ENCODE peak calls at places on chromosomes 4 and X, in five cellular contexts. S, I, Y, B and X are unnamed samples.
A peak's percentile ranks its signal among the peaks of the same experiment; 100 is the strongest.

GRCh38 chr4:158410272-158410671 is 111.4 kb upstream of the RXFP1 start:
- DNase-seq in S (no peak), I (no peak), Y (no peak), B (no peak), X (no peak)

GRCh38 chr4:83582289-83582756 is 46.4 kb downstream of the GPAT3 start:
- DNase-seq in S (no peak), I (peak; percentile 28), Y (peak; percentile 16), B (no peak), X (no peak)

GRCh38 chr4:141258558-141258957 is 37.9 kb downstream of the ZNF330 start:
- DNase-seq in S (no peak), I (no peak), Y (no peak), B (no peak), X (no peak)

GRCh38 chr4:144695721-144696120 is 49.8 kb downstream of the HHIP start:
- DNase-seq in S (no peak), I (no peak), Y (no peak), B (no peak), X (no peak)

GRCh38 chr4:184416913-184417734 is 57.2 kb downstream of the IRF2 start:
- DNase-seq in S (no peak), I (peak; percentile 47), Y (no peak), B (no peak), X (peak; percentile 24)

GRCh38 chr4:36292551-36293188 is 11.3 kb downstream of the DTHD1 start:
- DNase-seq in S (no peak), I (no peak), Y (no peak), B (no peak), X (no peak)

GRCh38 chr4:86594559-86595425 is 677 bp downstream of the PTPN13 start:
- DNase-seq in S (no peak), I (no peak), Y (peak; percentile 45), B (peak; percentile 59), X (peak; percentile 2)

GRCh38 chrX:119757979-119758681 is at the start of gene SOWAHD:
- DNase-seq in S (no peak), I (peak; percentile 65), Y (peak; percentile 34), B (peak; percentile 69), X (peak; percentile 20)

GRCh38 chrX:110442631-110443030 is 84.0 kb downstream of the RTL9 start:
- DNase-seq in S (no peak), I (no peak), Y (no peak), B (no peak), X (no peak)

GRCh38 chr4:156830356-156830755 is 141.2 kb downstream of the PDGFC start:
- DNase-seq in S (no peak), I (no peak), Y (no peak), B (no peak), X (no peak)

GRCh38 chr4:82765134-82765533 is 33.5 kb downstream of the SCD5 start:
- DNase-seq in S (no peak), I (no peak), Y (no peak), B (no peak), X (no peak)

GRCh38 chr4:182653596-182653995 is 263.6 kb downstream of the DCTD start:
- DNase-seq in S (no peak), I (no peak), Y (no peak), B (no peak), X (no peak)

GRCh38 chr4:140344111-140344510 is 29.3 kb upstream of the SCOC start:
- DNase-seq in S (no peak), I (no peak), Y (no peak), B (no peak), X (no peak)

GRCh38 chr4:110020139-110020538 is 107.5 kb downstream of the EGF start:
- DNase-seq in S (no peak), I (no peak), Y (no peak), B (no peak), X (no peak)

GRCh38 chr4:114780205-114780604 is 181.6 kb downstream of the UGT8 start:
- DNase-seq in S (peak; percentile 31), I (no peak), Y (no peak), B (no peak), X (no peak)

GRCh38 chrX:10833299-10834169 is 213.1 kb upstream of the MID1 start:
- DNase-seq in S (peak; percentile 5), I (no peak), Y (peak; percentile 7), B (peak; percentile 60), X (no peak)

GRCh38 chr4:114615435-114615834 is 16.8 kb downstream of the UGT8 start:
- DNase-seq in S (no peak), I (no peak), Y (no peak), B (no peak), X (no peak)

GRCh38 chr4:176775326-176775725 is 17.4 kb downstream of the VEGFC start:
- DNase-seq in S (no peak), I (no peak), Y (no peak), B (no peak), X (no peak)

GRCh38 chr4:85644061-85644460 is 169.1 kb downstream of the ARHGAP24 start:
- DNase-seq in S (no peak), I (no peak), Y (no peak), B (no peak), X (no peak)

GRCh38 chr4:5370286-5370685 is 319.0 kb downstream of the STK32B start:
- DNase-seq in S (no peak), I (no peak), Y (no peak), B (no peak), X (no peak)

GRCh38 chrX:55908685-55909212 is 191.2 kb downstream of the RRAGB start:
- DNase-seq in S (no peak), I (peak; percentile 16), Y (peak; percentile 5), B (no peak), X (peak; percentile 47)

GRCh38 chr4:128796934-128797333 is 12.6 kb upstream of the JADE1 start:
- DNase-seq in S (no peak), I (no peak), Y (no peak), B (no peak), X (no peak)

GRCh38 chr4:122966201-122966600 is 43.8 kb upstream of the NUDT6 start:
- DNase-seq in S (no peak), I (no peak), Y (no peak), B (no peak), X (no peak)

GRCh38 chr4:17085416-17085815 is 187.0 kb upstream of the LDB2 start:
- DNase-seq in S (no peak), I (no peak), Y (no peak), B (no peak), X (no peak)

GRCh38 chr4:146945556-146946374 is at the start of gene TTC29:
- DNase-seq in S (peak; percentile 90), I (peak; percentile 61), Y (peak; percentile 90), B (peak; percentile 94), X (peak; percentile 87)

GRCh38 chr4:172830295-172830764 is 338.3 kb upstream of the GALNT7 start:
- DNase-seq in S (no peak), I (no peak), Y (no peak), B (no peak), X (no peak)

GRCh38 chr4:13530823-13531608 is 13.3 kb downstream of the NKX3-2 start:
- DNase-seq in S (no peak), I (no peak), Y (no peak), B (no peak), X (no peak)

GRCh38 chr4:78552398-78553396 is 1.1 kb downstream of the ANXA3 start:
- DNase-seq in S (peak; percentile 54), I (no peak), Y (no peak), B (no peak), X (no peak)

GRCh38 chrX:83819304-83819703 is 41.6 kb upstream of the CYLC1 start:
- DNase-seq in S (no peak), I (no peak), Y (no peak), B (peak; percentile 24), X (no peak)

GRCh38 chr4:83855044-83855443 is 319.1 kb downstream of the GPAT3 start:
- DNase-seq in S (no peak), I (no peak), Y (no peak), B (no peak), X (no peak)

GRCh38 chr4:78551420-78552351 is at the start of gene ANXA3:
- DNase-seq in S (no peak), I (no peak), Y (peak; percentile 55), B (peak; percentile 50), X (no peak)

GRCh38 chr4:185847352-185848078 is 35.5 kb upstream of the SORBS2 start:
- DNase-seq in S (no peak), I (no peak), Y (peak; percentile 65), B (no peak), X (no peak)
- H3K27ac ChIP-seq in S (no peak overlapping the region), I (no peak overlapping the region), Y (peak overlapping the region; percentile 70), B (no peak overlapping the region), X (no peak overlapping the region)

GRCh38 chrX:41027388-41027787 is 57.9 kb upstream of the USP9X start:
- DNase-seq in S (no peak), I (no peak), Y (no peak), B (no peak), X (no peak)

GRCh38 chrX:41026326-41027136 is 58.7 kb upstream of the USP9X start:
- DNase-seq in S (no peak), I (no peak), Y (no peak), B (no peak), X (no peak)

GRCh38 chrX:41031256-41031967 is 53.8 kb upstream of the USP9X start:
- DNase-seq in S (no peak), I (no peak), Y (no peak), B (no peak), X (no peak)

GRCh38 chrX:41025926-41026325 is 59.3 kb upstream of the USP9X start:
- DNase-seq in S (no peak), I (no peak), Y (no peak), B (no peak), X (no peak)

GRCh38 chrX:41029332-41029731 is 55.9 kb upstream of the USP9X start:
- DNase-seq in S (no peak), I (no peak), Y (no peak), B (no peak), X (no peak)
- H3K4me3 ChIP-seq in S (no peak overlapping the region), I (no peak overlapping the region), Y (no peak overlapping the region), B (no peak overlapping the region), X (no peak overlapping the region)

GRCh38 chr4:2042207-2042946 is 16.8 kb upstream of the NAT8L start:
- DNase-seq in S (no peak), I (peak; percentile 37), Y (no peak), B (no peak), X (peak; percentile 34)
- H3K27ac ChIP-seq in S (no peak overlapping the region), I (peak overlapping the region; percentile 17), Y (no peak overlapping the region), B (no peak overlapping the region), X (no peak overlapping the region)

GRCh38 chr4:26048378-26048882 is 134.4 kb downstream of the SMIM20 start:
- DNase-seq in S (no peak), I (no peak), Y (peak; percentile 45), B (peak; percentile 78), X (no peak)
- H3K4me3 ChIP-seq in S (no peak overlapping the region), I (no peak overlapping the region), Y (no peak overlapping the region), B (no peak overlapping the region), X (no peak overlapping the region)

DNA sequence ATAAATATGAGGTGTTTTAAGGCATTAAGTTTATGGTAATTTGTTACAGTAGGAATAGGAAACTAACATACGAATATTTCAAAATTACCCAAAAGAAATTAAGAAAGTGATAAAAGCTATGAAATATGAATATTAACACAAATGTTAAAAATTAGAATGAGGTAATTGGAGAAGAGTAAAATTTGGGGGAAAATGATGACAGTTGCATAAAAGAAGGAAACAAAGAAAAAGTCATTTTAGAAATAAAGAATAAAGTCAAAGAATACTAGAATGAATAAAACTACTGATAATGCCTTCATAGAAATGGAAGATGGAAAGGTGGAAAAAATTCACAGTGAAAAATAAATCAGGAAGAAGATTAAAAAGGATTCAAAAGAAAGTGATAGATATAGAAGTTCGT is 522.9 kb upstream of the NR3C2 start:
- DNase-seq in S (no peak), I (no peak), Y (no peak), B (no peak), X (no peak)
- H3K27ac ChIP-seq in S (no peak overlapping the region), I (no peak overlapping the region), Y (no peak overlapping the region), B (no peak overlapping the region), X (no peak overlapping the region)